ENCODE peak calls at places on chromosomes 12 and 14, in eight cellular contexts. V is pancreas, E is astrocyte of the spinal cord, T is HL-60, Y is ovary, R is adrenal gland, N is mucosa of descending colon, K is left ventricle myocardium inferior. C is an unnamed sample.

GRCh38 chr12:2650261-2651060 is 144.3 kb upstream of the FKBP4 start:
- DNase-seq in V (no peak), R (no peak), N (no peak), E (no peak), Y (no peak), K (no peak), T (no peak), C (no peak)

GRCh38 chr12:13170892-13171490 is 25.5 kb upstream of the EMP1 start:
- DNase-seq in E (no peak), K (no peak), N (no peak), R (no peak), Y (no peak), T (no peak), V (no peak), C (peak)

GRCh38 chr12:39743655-39744054 is 124.1 kb upstream of the ABCD2 start:
- DNase-seq in N (no peak), T (no peak), R (no peak), V (no peak), Y (no peak), E (no peak), K (no peak), C (no peak)

GRCh38 chr14:96109956-96110355 is 70.8 kb downstream of the C14orf132 start:
- DNase-seq in V (no peak), N (no peak), K (no peak), T (no peak), E (no peak), R (no peak), Y (no peak), C (no peak)

GRCh38 chr14:75283162-75283883 is 4.7 kb downstream of the FOS start:
- DNase-seq in R (peak), E (peak), N (no peak), T (peak), V (no peak), Y (peak), K (no peak), C (peak)

GRCh38 chr12:45762185-45763110 is 32.9 kb downstream of the ARID2 start:
- DNase-seq in N (no peak), Y (no peak), K (no peak), T (no peak), R (no peak), E (peak), V (no peak), C (peak)

GRCh38 chr12:85835810-85836715 is at the start of gene RASSF9:
- DNase-seq in V (peak), N (no peak), T (no peak), Y (peak), E (peak), R (peak), K (peak), C (peak)

GRCh38 chr12:115456946-115457689 is 773.1 kb upstream of the TBX3 start:
- DNase-seq in K (no peak), N (no peak), T (no peak), E (no peak), V (no peak), Y (no peak), R (no peak), C (no peak)

GRCh38 chr14:57495409-57495808 is 1.8 kb upstream of the CCDC198 start:
- DNase-seq in T (no peak), N (no peak), Y (no peak), V (no peak), R (no peak), E (no peak), K (no peak), C (no peak)

GRCh38 chr12:65019696-65020095 is 101.4 kb downstream of the WIF1 start:
- DNase-seq in R (no peak), E (no peak), N (no peak), T (no peak), Y (no peak), V (no peak), K (no peak), C (no peak)

GRCh38 chr14:94394594-94395305 is 6.3 kb upstream of the SERPINA1 start:
- DNase-seq in E (no peak), V (no peak), K (peak), Y (no peak), T (peak), N (peak), R (peak), C (peak)

GRCh38 chr12:26628234-26628633 is 204.8 kb downstream of the ITPR2 start:
- DNase-seq in E (no peak), K (no peak), N (no peak), Y (no peak), T (no peak), V (no peak), R (no peak), C (no peak)

GRCh38 chr12:26631846-26632245 is 201.1 kb downstream of the ITPR2 start:
- DNase-seq in E (peak), K (no peak), T (no peak), N (no peak), Y (no peak), R (no peak), V (no peak), C (peak)

GRCh38 chr12:26629864-26630263 is 203.1 kb downstream of the ITPR2 start:
- DNase-seq in K (no peak), V (no peak), E (peak), T (no peak), Y (no peak), N (no peak), R (peak), C (peak)

GRCh38 chr12:26632746-26633145 is 200.2 kb downstream of the ITPR2 start:
- DNase-seq in K (no peak), N (no peak), R (no peak), T (no peak), V (no peak), Y (no peak), E (no peak), C (no peak)

DNA sequence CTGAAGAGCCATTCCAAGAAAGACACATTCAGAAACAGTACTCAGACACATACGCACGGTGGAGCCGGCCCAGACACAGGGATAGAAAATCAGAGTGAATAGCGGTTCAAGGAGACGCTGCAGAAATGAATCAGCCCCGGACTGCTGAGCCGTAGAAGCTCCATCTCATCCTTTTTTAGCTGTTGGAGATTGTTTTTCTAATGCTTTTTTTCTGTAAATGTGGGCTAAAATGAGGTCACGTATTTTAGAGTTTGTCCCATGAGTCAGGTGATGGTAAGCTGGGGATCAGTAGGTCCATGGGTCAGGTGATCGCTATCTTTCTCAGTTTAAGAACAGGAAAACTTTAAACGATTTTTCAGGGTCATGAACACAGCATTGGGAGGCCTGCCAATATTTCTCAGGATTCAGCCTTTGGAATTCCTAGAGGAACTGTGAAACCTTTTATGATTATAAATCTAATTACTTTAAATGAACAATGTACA is 202.4 kb downstream of the ITPR2 start:
- DNase-seq in N (no peak), K (no peak), E (peak), V (no peak), R (peak), T (no peak), Y (peak), C (peak)
- TF ChIP-seq CTCF in N (no peak), K (no peak), E (no peak), V (no peak), R (no peak), T (no peak), Y (no peak), C (peak)

GRCh38 chr14:37434867-37435266 is 160.2 kb downstream of the FOXA1 start:
- DNase-seq in R (no peak), K (no peak), N (no peak), T (no peak), Y (no peak), V (no peak), E (no peak), C (no peak)

GRCh38 chr14:37436519-37436918 is 158.5 kb downstream of the FOXA1 start:
- DNase-seq in Y (no peak), V (no peak), N (no peak), E (no peak), R (no peak), K (no peak), T (no peak), C (no peak)
- H3K4me3 ChIP-seq in Y (no peak), V (no peak), N (no peak), E (no peak), R (no peak), K (no peak), T (no peak), C (no peak)

DNA sequence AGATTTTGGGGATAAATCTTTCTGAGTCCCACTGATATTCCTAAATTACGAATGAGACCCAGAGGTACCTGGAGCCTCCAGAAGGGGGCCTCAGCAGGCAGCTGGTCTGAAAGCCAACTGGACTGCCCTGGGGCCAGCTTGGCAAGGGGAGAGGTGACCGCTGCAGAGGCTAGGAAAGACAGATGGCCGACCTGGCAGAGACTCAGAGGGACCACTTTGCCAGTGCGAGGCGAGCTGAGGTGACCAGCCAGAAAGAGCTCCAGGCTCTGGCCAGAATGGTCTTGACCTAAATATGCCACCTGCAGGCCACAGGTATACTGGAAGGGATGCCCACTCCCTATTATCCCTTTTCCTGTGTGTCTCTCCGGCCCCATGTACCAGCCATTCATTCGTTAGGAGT is 256.8 kb upstream of the GARIN6 start:
- DNase-seq in K (no peak), V (no peak), Y (no peak), N (no peak), R (peak), T (no peak), E (no peak), C (no peak)
- TF ChIP-seq CTCF in K (peak), V (no peak), Y (no peak), N (no peak), R (no peak), T (no peak), E (peak), C (no peak)

GRCh38 chr12:120413901-120414695 is 23.8 kb upstream of the COX6A1 start:
- DNase-seq in T (no peak), N (no peak), V (peak), Y (no peak), R (peak), E (no peak), K (no peak), C (no peak)
- H3K4me3 ChIP-seq in T (no peak), N (no peak), V (no peak), Y (no peak), R (no peak), E (no peak), K (no peak), C (no peak)

GRCh38 chr12:98373982-98374381 is 141.4 kb upstream of the TMPO start:
- DNase-seq in V (no peak), K (no peak), R (no peak), T (no peak), E (peak), N (no peak), Y (no peak), C (peak)
- TF ChIP-seq CTCF in V (no peak), K (no peak), R (no peak), T (no peak), E (peak), N (no peak), Y (no peak), C (peak)

DNA sequence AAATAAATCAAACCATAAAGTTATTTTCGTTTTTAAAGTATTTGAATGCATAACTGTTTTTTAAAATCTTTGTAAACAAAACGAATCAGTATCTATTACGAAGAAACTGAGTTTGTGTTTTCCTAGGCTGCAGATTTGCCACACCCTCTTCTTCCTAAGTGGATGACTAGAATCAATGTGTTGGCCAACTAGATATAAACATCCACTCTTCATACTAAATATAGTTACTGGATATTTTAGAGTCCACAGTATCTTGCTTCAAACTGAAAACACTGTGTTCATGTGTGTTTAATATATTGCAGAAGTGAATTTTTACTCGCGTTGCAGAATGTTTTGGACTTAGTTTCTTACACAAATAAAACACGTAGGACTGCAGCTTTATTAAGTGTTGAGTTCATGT is 63.2 kb downstream of the KLHL28 start:
- DNase-seq in K (no peak), R (no peak), Y (no peak), V (no peak), N (no peak), E (peak), T (no peak), C (peak)
- H3K4me3 ChIP-seq in K (peak), R (no peak), Y (peak), V (no peak), N (no peak), E (peak), T (no peak), C (peak)

C was measured in fibroblast of the aortic adventitia.